ENCODE peak calls at places on chromosomes 4 and X, in five cellular contexts. One of them, this sample, is unnamed.

GRCh38 chr4:72567821-72568620 is 1.0 kb downstream of the ADAMTS3 start:
- DNase-seq in IMR-90: peak; percentile 77
- DNase-seq in K562: peak; percentile 72
- DNase-seq in H1: peak; percentile 75
- DNase-seq in SK-N-SH: peak; percentile 69
- DNase-seq in this sample: peak; percentile 3

GRCh38 chr4:85393201-85393600 is 81.7 kb upstream of the ARHGAP24 start:
- DNase-seq in IMR-90: no peak
- DNase-seq in K562: no peak
- DNase-seq in SK-N-SH: no peak
- DNase-seq in H1: no peak
- DNase-seq in this sample: no peak

GRCh38 chr4:101252721-101253120 is 94.6 kb downstream of the PPP3CA start:
- DNase-seq in SK-N-SH: no peak
- DNase-seq in K562: no peak
- DNase-seq in IMR-90: peak; percentile 43
- DNase-seq in H1: no peak
- DNase-seq in this sample: no peak

GRCh38 chr4:5887361-5888221 is 5.3 kb downstream of the CRMP1 start:
- DNase-seq in K562: peak; percentile 17
- DNase-seq in IMR-90: no peak
- DNase-seq in SK-N-SH: peak; percentile 84
- DNase-seq in H1: peak; percentile 66
- DNase-seq in this sample: no peak

GRCh38 chr4:85407546-85407945 is 67.4 kb upstream of the ARHGAP24 start:
- DNase-seq in IMR-90: no peak
- DNase-seq in H1: no peak
- DNase-seq in K562: no peak
- DNase-seq in SK-N-SH: no peak
- DNase-seq in this sample: no peak

GRCh38 chrX:39984191-39984956 is 113.4 kb downstream of the BCOR start:
- DNase-seq in H1: no peak
- DNase-seq in K562: peak; percentile 20
- DNase-seq in SK-N-SH: no peak
- DNase-seq in IMR-90: peak; percentile 48
- DNase-seq in this sample: no peak

GRCh38 chr4:11336435-11336834 is 92.3 kb downstream of the HS3ST1 start:
- DNase-seq in SK-N-SH: no peak
- DNase-seq in IMR-90: no peak
- DNase-seq in K562: no peak
- DNase-seq in H1: no peak
- DNase-seq in this sample: no peak

GRCh38 chrX:24925430-24925829 is 90.3 kb downstream of the ARX start:
- DNase-seq in K562: no peak
- DNase-seq in SK-N-SH: no peak
- DNase-seq in IMR-90: peak; percentile 34
- DNase-seq in H1: no peak
- DNase-seq in this sample: no peak

GRCh38 chr4:86117781-86118302 is 242.0 kb downstream of the MAPK10 start:
- DNase-seq in H1: no peak
- DNase-seq in SK-N-SH: peak; percentile 5
- DNase-seq in IMR-90: peak; percentile 84
- DNase-seq in K562: no peak
- DNase-seq in this sample: no peak

GRCh38 chr4:81737865-81738559 is 266.3 kb upstream of the RASGEF1B start:
- DNase-seq in H1: no peak
- DNase-seq in K562: no peak
- DNase-seq in SK-N-SH: no peak
- DNase-seq in IMR-90: no peak
- DNase-seq in this sample: peak; percentile 1

GRCh38 chrX:39895228-39896110 is 202.3 kb downstream of the BCOR start:
- DNase-seq in K562: no peak
- DNase-seq in IMR-90: no peak
- DNase-seq in H1: no peak
- DNase-seq in SK-N-SH: no peak
- DNase-seq in this sample: no peak

GRCh38 chrX:3960952-3961351 is 247.5 kb upstream of the PRKX start:
- DNase-seq in SK-N-SH: no peak
- DNase-seq in H1: no peak
- DNase-seq in IMR-90: no peak
- DNase-seq in K562: no peak
- DNase-seq in this sample: no peak

GRCh38 chr4:70895405-70895804 is 6.8 kb upstream of the MOB1B start:
- DNase-seq in IMR-90: no peak
- DNase-seq in H1: no peak
- DNase-seq in SK-N-SH: no peak
- DNase-seq in K562: no peak
- DNase-seq in this sample: peak; percentile 26

GRCh38 chr4:161680146-161680545 is 483.7 kb downstream of the FSTL5 start:
- DNase-seq in K562: no peak
- DNase-seq in H1: no peak
- DNase-seq in SK-N-SH: no peak
- DNase-seq in IMR-90: no peak
- DNase-seq in this sample: no peak

GRCh38 chrX:121851033-121851432 is 803.6 kb downstream of the GLUD2 start:
- DNase-seq in H1: no peak
- DNase-seq in IMR-90: no peak
- DNase-seq in SK-N-SH: no peak
- DNase-seq in K562: no peak
- DNase-seq in this sample: no peak

GRCh38 chrX:41666251-41666650 is 22.5 kb upstream of the GPR34 start:
- DNase-seq in IMR-90: peak; percentile 36
- DNase-seq in K562: no peak
- DNase-seq in H1: no peak
- DNase-seq in SK-N-SH: no peak
- DNase-seq in this sample: no peak

DNA sequence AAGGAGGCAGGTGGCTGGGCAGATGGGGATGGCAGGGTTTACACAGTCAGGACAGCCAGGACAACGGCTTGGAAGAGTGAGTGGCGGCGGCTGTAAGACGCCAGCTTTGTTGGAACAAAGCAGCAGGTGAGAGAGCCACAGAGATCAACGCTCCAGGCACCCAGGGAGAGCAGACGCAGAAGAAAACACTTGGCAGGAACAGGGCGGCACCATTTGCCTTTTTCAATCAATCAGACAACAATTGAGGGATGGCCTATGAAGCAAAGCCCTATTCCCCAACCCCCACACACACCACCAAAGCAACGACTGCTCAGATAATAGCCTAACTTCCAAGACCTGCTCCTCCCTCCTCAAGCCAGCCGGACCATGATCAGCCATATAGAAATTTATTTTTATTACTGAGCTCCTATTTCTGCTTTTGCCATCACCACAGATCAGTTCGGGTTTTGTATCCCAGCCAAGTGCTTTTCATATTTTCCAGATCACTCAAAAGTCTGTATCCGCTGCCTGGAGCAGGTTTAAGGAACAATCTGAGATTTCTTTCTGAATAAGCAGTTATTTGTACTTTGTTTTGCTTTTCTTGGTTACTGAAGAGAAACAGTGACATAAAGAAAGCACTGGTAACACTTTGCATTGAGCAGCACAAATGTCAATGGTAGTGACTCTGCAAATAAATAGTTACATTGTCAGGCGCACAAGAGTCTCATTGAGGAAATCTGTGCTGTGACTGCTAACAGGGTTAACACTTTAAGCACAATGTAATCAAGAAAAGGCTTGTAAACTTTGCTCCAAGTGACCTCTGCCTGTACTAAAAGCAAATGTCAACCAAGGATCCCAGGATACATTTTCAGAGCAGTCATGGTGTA is 81.8 kb upstream of the RBPJ start:
- DNase-seq in IMR-90: peak; percentile 75
- DNase-seq in SK-N-SH: no peak
- DNase-seq in H1: no peak
- DNase-seq in K562: no peak
- DNase-seq in this sample: peak; percentile 8
- H2AFZ ChIP-seq in IMR-90: peak overlapping the region; percentile 86
- H2AFZ ChIP-seq in SK-N-SH: peak overlapping the region; percentile 64
- H2AFZ ChIP-seq in H1: peak overlapping the region; percentile 95
- H2AFZ ChIP-seq in K562: no peak overlapping the region
- H2AFZ ChIP-seq in this sample: no peak overlapping the region

GRCh38 chr4:125111352-125111751 is 203.4 kb upstream of the FAT4 start:
- DNase-seq in H1: no peak
- DNase-seq in IMR-90: no peak
- DNase-seq in SK-N-SH: no peak
- DNase-seq in K562: no peak
- DNase-seq in this sample: no peak

GRCh38 chr4:125112536-125112935 is 202.2 kb upstream of the FAT4 start:
- DNase-seq in K562: no peak
- DNase-seq in H1: no peak
- DNase-seq in SK-N-SH: no peak
- DNase-seq in IMR-90: no peak
- DNase-seq in this sample: no peak

GRCh38 chr4:125116431-125116830 is 198.3 kb upstream of the FAT4 start:
- DNase-seq in H1: no peak
- DNase-seq in K562: no peak
- DNase-seq in SK-N-SH: no peak
- DNase-seq in IMR-90: peak; percentile 65
- DNase-seq in this sample: no peak

GRCh38 chr4:125115941-125116340 is 198.8 kb upstream of the FAT4 start:
- DNase-seq in SK-N-SH: no peak
- DNase-seq in H1: no peak
- DNase-seq in K562: no peak
- DNase-seq in IMR-90: peak; percentile 94
- DNase-seq in this sample: no peak

DNA sequence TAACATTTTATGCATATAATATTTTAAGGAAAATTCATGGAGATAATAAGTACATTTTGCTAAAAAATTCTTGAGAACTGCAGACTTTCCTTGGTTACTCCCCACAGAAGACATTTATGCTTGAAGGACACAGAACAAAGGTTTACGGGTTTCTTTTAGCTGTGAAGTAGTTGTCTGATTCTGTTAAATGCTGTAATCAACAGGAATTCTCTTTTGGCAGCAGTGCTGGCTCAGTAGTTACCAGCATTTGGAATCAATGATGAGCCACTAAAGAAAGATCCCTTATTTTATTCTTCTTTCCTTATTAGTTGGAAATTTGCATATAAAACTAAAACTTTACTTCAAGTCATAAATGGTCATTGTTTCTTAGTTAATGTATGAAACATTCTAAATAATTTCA is 199.3 kb upstream of the FAT4 start:
- DNase-seq in IMR-90: peak; percentile 41
- DNase-seq in SK-N-SH: no peak
- DNase-seq in H1: no peak
- DNase-seq in K562: no peak
- DNase-seq in this sample: no peak
- H3K4me3 ChIP-seq in IMR-90: no peak overlapping the region
- H3K4me3 ChIP-seq in SK-N-SH: no peak overlapping the region
- H3K4me3 ChIP-seq in H1: no peak overlapping the region
- H3K4me3 ChIP-seq in K562: no peak overlapping the region
- H3K4me3 ChIP-seq in this sample: no peak overlapping the region

GRCh38 chrX:72124540-72125201 is 7.0 kb downstream of the RTL5 start:
- DNase-seq in IMR-90: no peak
- DNase-seq in H1: no peak
- DNase-seq in SK-N-SH: no peak
- DNase-seq in K562: no peak
- DNase-seq in this sample: no peak
- TF ChIP-seq USF2 in IMR-90: no peak
- TF ChIP-seq USF2 in H1: no peak
- TF ChIP-seq USF2 in SK-N-SH: no peak
- TF ChIP-seq USF2 in K562: no peak
- TF ChIP-seq USF2 in this sample: no peak

GRCh38 chr4:122453384-122454000 is 3.0 kb downstream of the IL2 start:
- DNase-seq in K562: no peak
- DNase-seq in SK-N-SH: no peak
- DNase-seq in H1: no peak
- DNase-seq in IMR-90: no peak
- DNase-seq in this sample: no peak

GRCh38 chr4:122456228-122457106 is at the start of gene IL2:
- DNase-seq in K562: no peak
- DNase-seq in H1: no peak
- DNase-seq in IMR-90: no peak
- DNase-seq in SK-N-SH: no peak
- DNase-seq in this sample: no peak

DNA sequence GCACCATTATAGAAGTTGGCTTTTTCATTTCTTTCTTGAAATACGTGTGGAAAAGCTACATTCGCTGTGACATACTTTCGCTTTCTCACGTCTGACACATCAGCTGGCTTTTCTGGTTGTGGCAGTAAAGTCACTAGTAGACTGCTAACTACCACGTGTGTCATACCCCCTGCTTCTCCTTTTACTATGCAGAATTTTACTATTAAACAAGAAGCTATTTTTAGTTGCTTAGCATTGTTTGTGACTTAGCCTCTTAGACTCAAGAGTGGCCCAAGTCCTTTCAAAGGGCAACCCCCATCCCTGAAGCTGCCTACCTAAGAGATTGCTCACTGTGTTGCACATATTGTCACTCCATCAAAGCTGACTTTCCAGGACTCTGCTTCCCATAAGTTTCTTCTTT is 2.1 kb upstream of the IL2 start:
- DNase-seq in H1: no peak
- DNase-seq in K562: no peak
- DNase-seq in SK-N-SH: no peak
- DNase-seq in IMR-90: peak; percentile 17
- DNase-seq in this sample: no peak
- H2AFZ ChIP-seq in H1: peak overlapping the region; percentile 74
- H2AFZ ChIP-seq in K562: peak overlapping the region; percentile 97
- H2AFZ ChIP-seq in SK-N-SH: peak overlapping the region; percentile 63
- H2AFZ ChIP-seq in IMR-90: peak overlapping the region; percentile 28
- H2AFZ ChIP-seq in this sample: peak overlapping the region; percentile 82

DNA sequence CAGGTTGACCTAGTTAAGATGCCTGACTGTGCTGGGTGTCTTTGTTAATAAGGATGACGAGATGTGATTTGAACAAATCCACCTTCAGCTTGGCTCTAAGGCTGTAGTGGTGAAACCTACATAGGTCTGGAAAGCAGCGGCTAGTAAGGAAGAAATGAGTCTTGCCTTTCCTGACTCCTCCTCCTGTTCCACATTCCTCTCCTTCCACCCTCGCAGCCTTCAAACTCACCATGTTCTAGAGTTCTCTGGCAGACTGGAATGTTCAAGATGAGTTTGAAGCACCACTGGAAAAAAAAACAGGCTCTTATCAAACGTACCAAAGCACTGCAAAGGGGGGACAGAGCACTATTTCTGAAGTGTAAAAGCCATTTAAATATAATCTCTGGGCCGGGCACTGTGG is 395.4 kb downstream of the BMPR1B start:
- DNase-seq in K562: no peak
- DNase-seq in IMR-90: no peak
- DNase-seq in SK-N-SH: no peak
- DNase-seq in H1: no peak
- DNase-seq in this sample: no peak
- H3K4me3 ChIP-seq in K562: no peak overlapping the region
- H3K4me3 ChIP-seq in IMR-90: no peak overlapping the region
- H3K4me3 ChIP-seq in SK-N-SH: no peak overlapping the region
- H3K4me3 ChIP-seq in H1: no peak overlapping the region
- H3K4me3 ChIP-seq in this sample: no peak overlapping the region

GRCh38 chr4:4362991-4363697 is 23.8 kb upstream of the NSG1 start:
- DNase-seq in K562: no peak
- DNase-seq in IMR-90: no peak
- DNase-seq in H1: no peak
- DNase-seq in SK-N-SH: no peak
- DNase-seq in this sample: no peak
- TF ChIP-seq USF2 in K562: no peak
- TF ChIP-seq USF2 in IMR-90: no peak
- TF ChIP-seq USF2 in H1: no peak
- TF ChIP-seq USF2 in SK-N-SH: no peak
- TF ChIP-seq USF2 in this sample: no peak

This sample was measured in HepG2.